ENCODE peak calls at places on chromosomes 3 and 15, in eight cellular contexts. W is tibial artery, K is NB4, J is WTC11, E is ovary, F is lower lobe of right lung, I is GM13976, N is left lung. L is an unnamed sample.

GRCh38 chr15:90519688-90520087 is 10.0 kb upstream of the CRTC3 start:
- DNase-seq in W (no peak), K (no peak), J (no peak), E (no peak), F (no peak), I (no peak), N (no peak), L (no peak)

GRCh38 chr15:52980446-52980845 is 190.3 kb upstream of the ONECUT1 start:
- DNase-seq in W (no peak), K (no peak), J (no peak), E (no peak), F (no peak), I (no peak), N (no peak), L (no peak)

GRCh38 chr15:43317566-43318184 is 12.7 kb downstream of the LCMT2 start:
- DNase-seq in W (no peak), K (no peak), J (no peak), E (no peak), F (no peak), I (no peak), N (no peak), L (no peak)

GRCh38 chr15:73437541-73438109 is 5.3 kb upstream of the REC114 start:
- DNase-seq in W (no peak), K (no peak), J (no peak), E (no peak), F (no peak), I (no peak), N (no peak), L (no peak)

GRCh38 chr15:55282284-55282833 is 7.3 kb downstream of the RAB27A start:
- DNase-seq in W (no peak), K (peak), J (no peak), E (no peak), F (no peak), I (no peak), N (no peak), L (no peak)

GRCh38 chr3:27877122-27878011 is 155.2 kb upstream of the EOMES start:
- DNase-seq in W (no peak), K (no peak), J (peak), E (no peak), F (no peak), I (no peak), N (no peak), L (no peak)

GRCh38 chr15:73293773-73294172 is 75.0 kb downstream of the HCN4 start:
- DNase-seq in W (no peak), K (no peak), J (no peak), E (no peak), F (no peak), I (no peak), N (no peak), L (no peak)

GRCh38 chr15:67097893-67098740 is 32.7 kb downstream of the SMAD3 start:
- DNase-seq in W (peak), K (peak), J (no peak), E (no peak), F (no peak), I (no peak), N (no peak), L (no peak)

GRCh38 chr3:119237299-119237698 is 3.4 kb downstream of the B4GALT4 start:
- DNase-seq in W (no peak), K (no peak), J (no peak), E (no peak), F (no peak), I (no peak), N (no peak), L (no peak)

GRCh38 chr3:46648096-46648495 is 35.8 kb downstream of the FAM240A start:
- DNase-seq in W (no peak), K (no peak), J (no peak), E (no peak), F (no peak), I (no peak), N (no peak), L (no peak)

GRCh38 chr15:101348643-101349496 is 53.8 kb upstream of the SNRPA1 start:
- DNase-seq in W (no peak), K (no peak), J (no peak), E (no peak), F (peak), I (no peak), N (no peak), L (no peak)

GRCh38 chr15:46502668-46503067 is 867.8 kb downstream of the SQOR start:
- DNase-seq in W (no peak), K (no peak), J (no peak), E (no peak), F (no peak), I (no peak), N (no peak), L (no peak)

GRCh38 chr15:43256341-43256740 is 10.4 kb downstream of the TGM5 start:
- DNase-seq in W (no peak), K (no peak), J (no peak), E (no peak), F (no peak), I (no peak), N (no peak), L (no peak)

GRCh38 chr3:120071259-120071658 is 23.0 kb downstream of the GSK3B start:
- DNase-seq in W (no peak), K (no peak), J (peak), E (no peak), F (no peak), I (no peak), N (no peak), L (no peak)

GRCh38 chr15:57946491-57947048 is 118.9 kb downstream of the ALDH1A2 start:
- DNase-seq in W (no peak), K (no peak), J (no peak), E (no peak), F (no peak), I (no peak), N (no peak), L (no peak)

GRCh38 chr3:197422506-197422905 is 124.1 kb upstream of the DLG1 start:
- DNase-seq in W (no peak), K (no peak), J (no peak), E (no peak), F (no peak), I (no peak), N (no peak), L (no peak)

GRCh38 chr15:55795031-55795430 is 52.1 kb upstream of the PRTG start:
- DNase-seq in W (no peak), K (no peak), J (no peak), E (no peak), F (no peak), I (no peak), N (no peak), L (no peak)

GRCh38 chr15:100631831-100632230 is 29.4 kb downstream of the ASB7 start:
- DNase-seq in W (no peak), K (no peak), J (no peak), E (no peak), F (no peak), I (no peak), N (peak), L (no peak)

GRCh38 chr3:185807455-185808068 is 17.3 kb downstream of the IGF2BP2 start:
- DNase-seq in W (no peak), K (peak), J (no peak), E (no peak), F (no peak), I (no peak), N (no peak), L (peak)

GRCh38 chr3:41652931-41653330 is 309.0 kb downstream of the ULK4 start:
- DNase-seq in W (no peak), K (no peak), J (no peak), E (no peak), F (no peak), I (no peak), N (no peak), L (no peak)

GRCh38 chr15:77406846-77407245 is 13.1 kb downstream of the PEAK1 start:
- DNase-seq in W (no peak), K (no peak), J (no peak), E (no peak), F (no peak), I (no peak), N (no peak), L (no peak)

GRCh38 chr3:44284949-44285348 is 43.3 kb downstream of the TOPAZ1 start:
- DNase-seq in W (no peak), K (no peak), J (no peak), E (no peak), F (no peak), I (no peak), N (no peak), L (no peak)

GRCh38 chr3:60101628-60102027 is 1051.8 kb upstream of the CFAP20DC start:
- DNase-seq in W (no peak), K (no peak), J (no peak), E (no peak), F (no peak), I (no peak), N (no peak), L (no peak)

GRCh38 chr3:180073561-180073960 is 36.8 kb upstream of the PEX5L start:
- DNase-seq in W (no peak), K (no peak), J (no peak), E (no peak), F (no peak), I (no peak), N (no peak), L (no peak)

GRCh38 chr3:128799650-128800049 is 73.7 kb downstream of the RAB7A start:
- DNase-seq in W (no peak), K (no peak), J (no peak), E (no peak), F (no peak), I (no peak), N (no peak), L (no peak)

GRCh38 chr3:197353867-197354180 is 55.4 kb upstream of the DLG1 start:
- DNase-seq in W (no peak), K (no peak), J (no peak), E (no peak), F (no peak), I (no peak), N (no peak), L (no peak)

GRCh38 chr3:116444819-116445290 is 432 bp downstream of the LSAMP start:
- DNase-seq in W (no peak), K (no peak), J (peak), E (peak), F (no peak), I (no peak), N (peak), L (no peak)

GRCh38 chr3:50495609-50496423 is 7.6 kb downstream of the CACNA2D2 start:
- DNase-seq in W (no peak), K (no peak), J (no peak), E (no peak), F (no peak), I (no peak), N (no peak), L (no peak)

GRCh38 chr15:97547381-97547780 is 413.1 kb upstream of the ARRDC4 start:
- DNase-seq in W (no peak), K (peak), J (no peak), E (no peak), F (no peak), I (no peak), N (no peak), L (no peak)

GRCh38 chr3:40287248-40287647 is 22.3 kb upstream of the EIF1B start:
- DNase-seq in W (no peak), K (no peak), J (no peak), E (no peak), F (no peak), I (no peak), N (no peak), L (no peak)

GRCh38 chr3:141643816-141644215 is 94.3 kb upstream of the RNF7 start:
- DNase-seq in W (no peak), K (no peak), J (no peak), E (no peak), F (no peak), I (no peak), N (no peak), L (no peak)

GRCh38 chr3:4271834-4272233 is 31.3 kb upstream of the SETMAR start:
- DNase-seq in W (no peak), K (peak), J (no peak), E (no peak), F (no peak), I (peak), N (no peak), L (no peak)

GRCh38 chr15:81400640-81401236 is 26.7 kb upstream of the TMC3 start:
- DNase-seq in W (no peak), K (peak), J (no peak), E (no peak), F (no peak), I (peak), N (no peak), L (no peak)

GRCh38 chr15:28873585-28874139 is 12.1 kb upstream of the APBA2 start:
- DNase-seq in W (no peak), K (no peak), J (no peak), E (no peak), F (no peak), I (no peak), N (no peak), L (no peak)

GRCh38 chr15:85543741-85544155 is 163.3 kb downstream of the AKAP13 start:
- DNase-seq in W (peak), K (peak), J (peak), E (peak), F (peak), I (no peak), N (peak), L (peak)

GRCh38 chr15:75989045-75989444 is 23.2 kb downstream of the NRG4 start:
- DNase-seq in W (no peak), K (no peak), J (no peak), E (no peak), F (no peak), I (no peak), N (no peak), L (no peak)

GRCh38 chr3:159821737-159822136 is 166.9 kb upstream of the IL12A start:
- DNase-seq in W (no peak), K (no peak), J (no peak), E (no peak), F (no peak), I (no peak), N (no peak), L (no peak)

GRCh38 chr3:159824341-159824740 is 164.3 kb upstream of the IL12A start:
- DNase-seq in W (no peak), K (no peak), J (no peak), E (no peak), F (no peak), I (no peak), N (no peak), L (no peak)

GRCh38 chr3:159828542-159828943 is 160.1 kb upstream of the IL12A start:
- DNase-seq in W (no peak), K (peak), J (no peak), E (no peak), F (no peak), I (peak), N (no peak), L (no peak)

GRCh38 chr3:159823763-159824162 is 164.9 kb upstream of the IL12A start:
- DNase-seq in W (no peak), K (no peak), J (no peak), E (no peak), F (no peak), I (no peak), N (no peak), L (no peak)

DNA sequence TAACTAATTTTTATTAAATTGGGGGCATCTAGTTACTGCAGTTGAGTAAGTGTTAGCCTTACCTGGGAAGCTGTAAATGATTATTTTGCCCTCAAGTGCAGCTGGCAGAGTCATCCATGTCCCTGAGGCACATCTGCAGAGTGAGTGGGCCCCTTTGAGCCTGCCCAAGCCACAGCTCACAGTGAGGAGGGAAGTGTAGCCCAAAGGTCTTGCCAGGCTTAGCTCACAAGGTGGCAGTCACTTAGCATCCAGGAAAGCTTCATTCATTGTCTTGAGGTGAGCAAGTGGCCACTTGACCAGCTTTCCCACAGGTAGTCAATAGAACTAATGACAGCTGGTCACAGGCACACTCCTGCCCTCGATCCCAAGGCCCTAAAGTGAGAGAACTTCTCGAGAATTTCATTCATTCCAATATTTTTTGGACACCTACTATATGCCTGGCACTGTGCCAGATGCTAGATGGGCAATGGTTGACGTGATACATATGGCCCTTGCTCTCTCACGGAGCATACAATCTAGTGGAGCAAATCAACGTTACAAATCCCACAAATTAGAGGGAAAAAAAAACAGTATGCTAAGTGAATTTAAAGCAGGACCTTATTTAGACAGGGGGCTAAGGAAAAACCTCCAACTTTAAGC is 163.3 kb upstream of the IL12A start:
- DNase-seq in W (no peak), K (no peak), J (no peak), E (no peak), F (no peak), I (no peak), N (no peak), L (no peak)
- TF ChIP-seq CTCF in W (no peak), K (no peak), J (no peak), E (no peak), F (no peak), I (no peak), N (no peak), L (no peak)

GRCh38 chr15:25178835-25179672 is 224.3 kb downstream of the SNRPN start:
- DNase-seq in W (peak), K (no peak), J (peak), E (peak), F (peak), I (no peak), N (peak), L (peak)

GRCh38 chr15:25176616-25176923 is 221.8 kb downstream of the SNRPN start:
- DNase-seq in W (no peak), K (no peak), J (peak), E (peak), F (no peak), I (peak), N (peak), L (no peak)

GRCh38 chr15:25175789-25176615 is 221.2 kb downstream of the SNRPN start:
- DNase-seq in W (peak), K (no peak), J (peak), E (peak), F (peak), I (peak), N (peak), L (peak)

GRCh38 chr15:25177955-25178801 is 223.4 kb downstream of the SNRPN start:
- DNase-seq in W (peak), K (no peak), J (peak), E (peak), F (peak), I (no peak), N (peak), L (peak)

DNA sequence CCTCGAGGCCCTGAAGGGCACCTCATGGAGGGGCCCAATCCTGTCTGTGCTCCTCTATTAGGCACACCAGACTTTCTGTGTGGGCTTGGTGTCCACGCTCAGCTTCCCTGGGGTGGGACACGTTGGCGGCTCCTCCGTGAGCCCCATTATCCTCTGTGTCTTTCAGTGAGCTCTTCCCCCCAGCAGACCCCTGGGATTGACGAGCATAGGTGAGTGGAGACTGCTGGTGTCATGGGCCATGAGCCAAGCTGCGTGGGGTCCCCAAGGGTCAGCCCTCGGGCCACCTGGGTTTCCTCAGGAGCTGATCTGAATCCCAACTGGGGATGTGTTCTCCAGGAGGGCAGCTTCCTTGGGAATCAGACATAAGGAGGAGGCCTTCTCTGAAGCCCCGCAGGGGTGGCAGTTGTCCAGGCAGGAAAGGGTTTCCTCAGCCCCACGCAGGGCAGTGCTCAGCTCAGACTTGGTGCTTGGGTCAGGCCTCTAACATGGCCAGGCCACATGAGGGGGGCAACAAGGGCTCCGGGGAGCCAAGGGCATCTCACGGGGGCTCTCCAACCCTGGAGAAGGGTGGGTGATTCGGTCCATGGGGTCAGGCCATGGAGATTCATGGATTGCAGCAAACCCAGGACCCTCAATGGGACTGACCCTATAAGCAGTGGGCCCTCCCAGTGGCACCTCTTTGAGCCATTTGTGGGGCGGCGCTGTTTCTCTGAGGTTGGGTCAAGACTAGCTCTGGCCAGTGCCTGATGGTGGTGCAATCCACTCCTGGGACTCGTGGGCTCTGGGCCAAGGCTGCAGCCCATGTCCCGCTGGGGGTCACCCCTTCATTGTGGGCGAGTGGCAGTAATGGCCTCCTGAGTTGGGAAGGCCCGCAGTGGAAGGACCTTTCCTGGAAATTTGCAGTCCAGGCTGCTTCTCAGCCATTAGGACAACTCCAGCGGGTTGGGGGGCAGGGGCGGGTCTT is 222.5 kb downstream of the SNRPN start:
- DNase-seq in W (peak), K (no peak), J (peak), E (peak), F (peak), I (peak), N (peak), L (peak)
- TF ChIP-seq CTCF in W (no peak), K (no peak), J (no peak), E (no peak), F (no peak), I (no peak), N (no peak), L (no peak)

GRCh38 chr3:53775834-53776251 is 70.4 kb downstream of the CHDH start:
- DNase-seq in W (no peak), K (no peak), J (no peak), E (no peak), F (no peak), I (no peak), N (no peak), L (no peak)
- TF ChIP-seq CTCF in W (no peak), K (no peak), J (no peak), E (no peak), F (no peak), I (no peak), N (no peak), L (no peak)

GRCh38 chr3:52387481-52387880 is 57.4 kb downstream of the SEMA3G start:
- DNase-seq in W (no peak), K (no peak), J (no peak), E (no peak), F (no peak), I (no peak), N (no peak), L (no peak)

GRCh38 chr3:52388348-52388821 is 56.5 kb downstream of the SEMA3G start:
- DNase-seq in W (no peak), K (no peak), J (peak), E (no peak), F (no peak), I (no peak), N (peak), L (no peak)

GRCh38 chr3:52391096-52391495 is 53.8 kb downstream of the SEMA3G start:
- DNase-seq in W (no peak), K (no peak), J (no peak), E (no peak), F (no peak), I (no peak), N (peak), L (no peak)

GRCh38 chr3:52392216-52392930 is 52.5 kb downstream of the SEMA3G start:
- DNase-seq in W (no peak), K (no peak), J (no peak), E (no peak), F (no peak), I (no peak), N (peak), L (no peak)

DNA sequence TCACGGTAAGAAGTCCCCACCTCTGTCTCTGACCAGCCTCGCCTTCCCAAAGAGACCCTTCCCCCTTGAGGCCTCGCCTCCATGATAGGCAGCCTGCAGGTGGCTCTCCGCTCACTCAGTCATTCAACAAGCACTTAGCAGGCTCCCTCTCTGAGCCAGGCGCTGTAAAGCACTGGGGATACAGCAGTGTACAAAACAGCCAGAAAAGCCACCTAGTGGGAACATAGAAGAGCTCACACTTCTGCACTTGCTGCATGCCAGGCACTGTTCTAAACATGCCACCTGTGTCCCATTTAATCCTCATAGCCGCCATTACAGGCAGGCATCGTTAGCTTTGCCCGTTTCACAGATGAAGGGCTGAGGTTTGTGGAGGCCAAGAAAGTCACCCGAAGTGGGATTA is 56.0 kb downstream of the SEMA3G start:
- DNase-seq in W (no peak), K (peak), J (no peak), E (no peak), F (no peak), I (no peak), N (no peak), L (no peak)
- TF ChIP-seq CTCF in W (no peak), K (peak), J (no peak), E (no peak), F (no peak), I (no peak), N (no peak), L (no peak)